ENCODE peak calls at places on chromosomes 13 and 19, in nine cellular contexts. W, N, J, T, B, M, V, H and Z are unnamed samples.

GRCh38 chr19:33005440-33005839 is 33.4 kb downstream of the FAAP24 start:
- DNase-seq in W (no peak), N (no peak), J (peak), T (no peak), B (no peak), M (no peak), V (peak), H (peak), Z (no peak)

GRCh38 chr19:48511800-48512503 is at the start of gene LMTK3:
- DNase-seq in W (no peak), N (peak), J (peak), T (peak), B (peak), M (no peak), V (peak), H (peak), Z (peak)

GRCh38 chr13:96835591-96835990 is 158.7 kb downstream of the OXGR1 start:
- DNase-seq in W (no peak), N (no peak), J (no peak), T (no peak), B (no peak), M (no peak), V (no peak), H (no peak), Z (no peak)

GRCh38 chr13:102040812-102041211 is 361.0 kb downstream of the FGF14 start:
- DNase-seq in W (no peak), N (no peak), J (no peak), T (no peak), B (no peak), M (no peak), V (no peak), H (no peak), Z (no peak)

GRCh38 chr13:20873348-20873747 is 29.2 kb downstream of the XPO4 start:
- DNase-seq in W (no peak), N (no peak), J (peak), T (no peak), B (no peak), M (no peak), V (peak), H (peak), Z (no peak)

GRCh38 chr19:51687791-51688664 is 5.1 kb upstream of the SPACA6 start:
- DNase-seq in W (peak), N (no peak), J (peak), T (peak), B (peak), M (peak), V (peak), H (peak), Z (no peak)

GRCh38 chr13:30375436-30375835 is 46.9 kb upstream of the UBE2L5 start:
- DNase-seq in W (no peak), N (no peak), J (no peak), T (no peak), B (no peak), M (no peak), V (no peak), H (no peak), Z (no peak)

GRCh38 chr19:49847731-49848696 is 2.9 kb upstream of the PTOV1 start:
- DNase-seq in W (peak), N (no peak), J (peak), T (no peak), B (no peak), M (no peak), V (no peak), H (peak), Z (no peak)

GRCh38 chr19:3071764-3072163 is 9.5 kb upstream of the TLE5 start:
- DNase-seq in W (no peak), N (no peak), J (no peak), T (no peak), B (no peak), M (no peak), V (no peak), H (no peak), Z (no peak)

GRCh38 chr19:53659292-53659691 is 27.5 kb downstream of the DPRX start:
- DNase-seq in W (no peak), N (no peak), J (peak), T (peak), B (no peak), M (peak), V (peak), H (peak), Z (no peak)

GRCh38 chr19:14555918-14556661 is 15.8 kb downstream of the NDUFB7 start:
- DNase-seq in W (peak), N (no peak), J (peak), T (no peak), B (no peak), M (no peak), V (no peak), H (no peak), Z (no peak)

GRCh38 chr13:50030315-50030714 is 15.1 kb downstream of the KCNRG start:
- DNase-seq in W (no peak), N (no peak), J (no peak), T (no peak), B (no peak), M (no peak), V (no peak), H (peak), Z (no peak)

GRCh38 chr19:33242129-33242528 is 16.5 kb upstream of the SLC7A10 start:
- DNase-seq in W (no peak), N (no peak), J (no peak), T (no peak), B (no peak), M (no peak), V (no peak), H (no peak), Z (no peak)

GRCh38 chr13:97568850-97569249 is 134.9 kb downstream of the RAP2A start:
- DNase-seq in W (no peak), N (no peak), J (peak), T (no peak), B (no peak), M (peak), V (peak), H (peak), Z (no peak)

GRCh38 chr19:19581391-19581790 is 37.1 kb downstream of the PBX4 start:
- DNase-seq in W (no peak), N (no peak), J (no peak), T (no peak), B (no peak), M (no peak), V (no peak), H (no peak), Z (no peak)

GRCh38 chr13:33394294-33394932 is 108.9 kb upstream of the STARD13 start:
- DNase-seq in W (no peak), N (no peak), J (no peak), T (no peak), B (no peak), M (no peak), V (no peak), H (no peak), Z (no peak)

GRCh38 chr13:75864718-75865117 is 228.6 kb downstream of the LMO7 start:
- DNase-seq in W (no peak), N (no peak), J (peak), T (no peak), B (no peak), M (no peak), V (no peak), H (no peak), Z (no peak)

GRCh38 chr19:6372594-6373095 is at the start of gene ALKBH7:
- DNase-seq in W (peak), N (peak), J (peak), T (peak), B (peak), M (peak), V (peak), H (peak), Z (peak)

GRCh38 chr13:48426052-48426451 is 13.1 kb upstream of the LPAR6 start:
- DNase-seq in W (no peak), N (no peak), J (no peak), T (no peak), B (no peak), M (no peak), V (no peak), H (no peak), Z (no peak)

GRCh38 chr13:26459276-26460131 is 98.0 kb upstream of the WASF3 start:
- DNase-seq in W (no peak), N (no peak), J (peak), T (no peak), B (no peak), M (no peak), V (no peak), H (no peak), Z (no peak)

GRCh38 chr19:8065489-8066261 is 13.1 kb downstream of the CCL25 start:
- DNase-seq in W (no peak), N (no peak), J (no peak), T (no peak), B (no peak), M (no peak), V (no peak), H (no peak), Z (no peak)

GRCh38 chr13:112143753-112144615 is 77.0 kb downstream of the SOX1 start:
- DNase-seq in W (no peak), N (no peak), J (peak), T (no peak), B (no peak), M (no peak), V (no peak), H (no peak), Z (no peak)

GRCh38 chr19:10643166-10643967 is 10.8 kb upstream of the ILF3 start:
- DNase-seq in W (no peak), N (no peak), J (no peak), T (no peak), B (no peak), M (no peak), V (no peak), H (no peak), Z (no peak)

GRCh38 chr13:114082849-114083645 is 49.4 kb downstream of the RASA3 start:
- DNase-seq in W (no peak), N (no peak), J (no peak), T (no peak), B (peak), M (peak), V (no peak), H (no peak), Z (no peak)

GRCh38 chr19:56295531-56296455 is 18.8 kb downstream of the ZSCAN5A start:
- DNase-seq in W (no peak), N (no peak), J (no peak), T (no peak), B (no peak), M (no peak), V (no peak), H (no peak), Z (no peak)

GRCh38 chr13:94550030-94550738 is 45.8 kb downstream of the TGDS start:
- DNase-seq in W (peak), N (no peak), J (peak), T (peak), B (no peak), M (peak), V (no peak), H (no peak), Z (no peak)

GRCh38 chr19:34430738-34431625 is 2.8 kb downstream of the UBA2 start:
- DNase-seq in W (peak), N (peak), J (peak), T (peak), B (no peak), M (peak), V (peak), H (peak), Z (peak)

GRCh38 chr13:24777171-24777570 is 13.2 kb downstream of the RNF17 start:
- DNase-seq in W (no peak), N (no peak), J (peak), T (no peak), B (no peak), M (no peak), V (no peak), H (no peak), Z (no peak)

GRCh38 chr19:46299004-46299509 is 2.2 kb downstream of the HIF3A start:
- DNase-seq in W (peak), N (no peak), J (peak), T (peak), B (peak), M (peak), V (peak), H (peak), Z (no peak)

GRCh38 chr19:13985771-13986347 is 20.3 kb downstream of the RFX1 start:
- DNase-seq in W (no peak), N (no peak), J (no peak), T (no peak), B (no peak), M (no peak), V (peak), H (no peak), Z (no peak)

GRCh38 chr19:5358173-5358800 is 17.7 kb upstream of the PTPRS start:
- DNase-seq in W (no peak), N (no peak), J (peak), T (no peak), B (no peak), M (no peak), V (peak), H (peak), Z (no peak)

GRCh38 chr19:13881692-13882418 is 4.9 kb downstream of the NANOS3 start:
- DNase-seq in W (no peak), N (no peak), J (no peak), T (no peak), B (peak), M (no peak), V (no peak), H (no peak), Z (peak)

GRCh38 chr13:31045621-31046081 is 113.2 kb downstream of the TEX26 start:
- DNase-seq in W (peak), N (peak), J (peak), T (no peak), B (peak), M (peak), V (no peak), H (peak), Z (no peak)

GRCh38 chr13:24159921-24160324 is 597 bp upstream of the SPATA13 start:
- DNase-seq in W (peak), N (no peak), J (peak), T (no peak), B (peak), M (no peak), V (peak), H (no peak), Z (no peak)

GRCh38 chr19:3516675-3517207 is 10.6 kb downstream of the FZR1 start:
- DNase-seq in W (no peak), N (peak), J (peak), T (no peak), B (no peak), M (no peak), V (peak), H (no peak), Z (no peak)

GRCh38 chr13:21243045-21243842 is 66.8 kb downstream of the MRPL57 start:
- DNase-seq in W (no peak), N (no peak), J (no peak), T (no peak), B (no peak), M (no peak), V (no peak), H (no peak), Z (no peak)

GRCh38 chr13:78319101-78319627 is 284.2 kb downstream of the POU4F1 start:
- DNase-seq in W (no peak), N (no peak), J (no peak), T (no peak), B (no peak), M (no peak), V (no peak), H (no peak), Z (no peak)

GRCh38 chr13:48159436-48160225 is 64.7 kb upstream of the MED4 start:
- DNase-seq in W (peak), N (no peak), J (no peak), T (no peak), B (no peak), M (no peak), V (no peak), H (peak), Z (no peak)